ENCODE peak calls at places on chromosomes 1 and 21, in ten cellular contexts. M, V, Q, X, R, T, D, Z, U and C are unnamed samples.

GRCh38 chr1:206503591-206504362 is 3.6 kb upstream of the RASSF5 start:
- DNase-seq in U (peak), V (no peak), Q (peak), Z (peak), T (no peak), X (peak), R (peak), M (no peak), D (peak), C (peak)

GRCh38 chr1:184910005-184910404 is 64.3 kb downstream of the NIBAN1 start:
- DNase-seq in X (no peak), V (no peak), U (no peak), T (no peak), Z (no peak), R (no peak), M (no peak), Q (no peak), D (no peak), C (no peak)

GRCh38 chr1:66525086-66525485 is 8.9 kb upstream of the SGIP1 start:
- DNase-seq in V (no peak), Z (no peak), R (no peak), U (no peak), T (no peak), D (no peak), Q (no peak), X (no peak), M (no peak), C (no peak)

GRCh38 chr1:54805981-54806381 is 4.9 kb upstream of the TTC22 start:
- DNase-seq in X (no peak), D (no peak), Z (no peak), Q (no peak), M (peak), U (no peak), R (no peak), T (no peak), V (no peak), C (no peak)

GRCh38 chr1:166165661-166166399 is 971 bp downstream of the FAM78B start:
- DNase-seq in U (no peak), V (no peak), X (no peak), M (peak), Q (peak), D (no peak), Z (no peak), R (peak), T (peak), C (peak)

GRCh38 chr1:114314576-114314975 is 160.9 kb upstream of the SYT6 start:
- DNase-seq in T (no peak), M (no peak), V (no peak), R (no peak), Z (no peak), U (no peak), Q (no peak), X (no peak), D (no peak), C (no peak)

GRCh38 chr1:160818207-160818935 is 22.4 kb downstream of the LY9 start:
- DNase-seq in R (no peak), M (no peak), D (no peak), X (no peak), U (no peak), T (no peak), Q (no peak), V (no peak), Z (peak), C (no peak)

GRCh38 chr1:32919811-32920733 is 18.9 kb upstream of the TMEM54 start:
- DNase-seq in V (no peak), Q (no peak), M (no peak), X (no peak), T (no peak), Z (peak), D (peak), R (peak), U (no peak), C (peak)

GRCh38 chr1:166300767-166301166 is 134.0 kb upstream of the FAM78B start:
- DNase-seq in R (no peak), M (no peak), Z (no peak), Q (no peak), X (no peak), V (no peak), U (no peak), D (no peak), T (no peak), C (no peak)

GRCh38 chr1:18256318-18257235 is 149.0 kb downstream of the IGSF21 start:
- DNase-seq in U (peak), X (peak), Z (peak), T (peak), Q (no peak), R (peak), V (peak), D (no peak), M (peak), C (peak)

GRCh38 chr1:27345272-27345671 is 3.5 kb downstream of the SYTL1 start:
- DNase-seq in U (no peak), D (no peak), X (no peak), Z (no peak), T (no peak), V (no peak), M (peak), Q (no peak), R (no peak), C (no peak)

GRCh38 chr1:27342778-27343638 is 1.2 kb downstream of the SYTL1 start:
- DNase-seq in R (no peak), T (peak), U (no peak), M (peak), X (peak), V (no peak), Z (no peak), D (no peak), Q (no peak), C (no peak)

GRCh38 chr1:27343639-27344025 is 1.8 kb downstream of the SYTL1 start:
- DNase-seq in M (peak), T (no peak), U (no peak), R (no peak), Z (no peak), V (no peak), Q (no peak), X (no peak), D (no peak), C (peak)

GRCh38 chr1:27341525-27342252 is at the start of gene SYTL1:
- DNase-seq in R (peak), T (peak), D (peak), U (no peak), Q (no peak), M (peak), X (peak), V (no peak), Z (peak), C (peak)

GRCh38 chr1:27342391-27342777 is 562 bp downstream of the SYTL1 start:
- DNase-seq in R (no peak), Z (no peak), M (peak), D (no peak), T (peak), X (no peak), U (no peak), Q (no peak), V (no peak), C (no peak)
- H3K4me3 ChIP-seq in R (no peak), Z (no peak), M (no peak), D (peak), T (peak), X (no peak), U (peak), Q (no peak), V (no peak), C (no peak)

GRCh38 chr21:17607684-17608083 is 5.0 kb downstream of the BTG3 start:
- DNase-seq in Z (no peak), D (no peak), X (no peak), T (no peak), V (no peak), R (no peak), M (no peak), U (no peak), Q (no peak), C (no peak)
- H3K4me3 ChIP-seq in Z (no peak), D (no peak), X (no peak), T (no peak), V (no peak), R (no peak), M (no peak), U (no peak), Q (no peak), C (no peak)

DNA sequence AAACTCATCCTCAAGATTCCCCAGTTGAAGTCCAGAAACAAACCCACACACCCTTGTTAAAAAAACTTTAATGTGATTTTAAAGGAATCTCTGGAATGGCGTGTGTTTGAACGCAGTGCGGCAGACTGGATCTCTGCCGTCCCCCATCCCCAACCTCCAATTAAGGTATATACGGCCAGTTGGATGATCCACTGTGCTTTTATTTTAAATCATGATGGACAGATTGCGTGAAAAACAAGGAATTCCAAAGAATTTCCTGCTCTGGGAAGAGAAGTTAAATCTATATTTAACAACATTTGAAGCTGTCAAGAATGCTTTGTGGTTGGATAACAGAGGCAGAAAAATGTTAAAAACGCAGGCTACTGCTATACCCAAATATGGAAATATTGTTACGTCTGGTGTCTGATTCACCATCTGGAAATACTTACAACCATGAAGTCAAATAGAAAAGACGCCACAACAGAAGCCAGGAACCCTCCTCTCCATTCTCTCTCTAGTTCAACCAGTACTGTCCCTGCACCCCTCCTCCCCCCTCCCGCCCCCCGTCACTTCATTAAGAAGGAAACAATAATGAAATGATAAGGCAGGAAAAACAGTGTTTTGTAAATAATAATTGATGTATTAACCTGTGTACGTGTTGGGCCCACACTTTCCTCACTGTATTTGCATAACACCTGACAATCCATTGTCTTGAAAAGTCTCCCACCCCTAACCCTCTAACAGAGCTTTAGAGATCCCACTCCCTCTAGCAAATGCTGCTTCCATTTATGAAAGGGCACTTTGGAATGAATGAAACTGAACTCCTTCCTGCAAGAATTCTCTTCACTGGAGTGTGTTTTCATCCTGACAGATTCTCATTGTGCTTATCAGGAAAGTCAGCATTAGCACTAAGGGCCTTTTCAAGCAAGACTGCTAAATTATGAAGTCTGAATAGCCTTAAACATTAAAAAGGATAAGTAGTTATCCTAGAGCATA is 2.0 kb upstream of the CCN1 start:
- DNase-seq in Q (peak), R (peak), M (no peak), D (peak), T (peak), U (no peak), V (no peak), X (no peak), Z (peak), C (peak)
- H3K4me3 ChIP-seq in Q (peak), R (peak), M (peak), D (peak), T (peak), U (peak), V (peak), X (no peak), Z (peak), C (peak)

DNA sequence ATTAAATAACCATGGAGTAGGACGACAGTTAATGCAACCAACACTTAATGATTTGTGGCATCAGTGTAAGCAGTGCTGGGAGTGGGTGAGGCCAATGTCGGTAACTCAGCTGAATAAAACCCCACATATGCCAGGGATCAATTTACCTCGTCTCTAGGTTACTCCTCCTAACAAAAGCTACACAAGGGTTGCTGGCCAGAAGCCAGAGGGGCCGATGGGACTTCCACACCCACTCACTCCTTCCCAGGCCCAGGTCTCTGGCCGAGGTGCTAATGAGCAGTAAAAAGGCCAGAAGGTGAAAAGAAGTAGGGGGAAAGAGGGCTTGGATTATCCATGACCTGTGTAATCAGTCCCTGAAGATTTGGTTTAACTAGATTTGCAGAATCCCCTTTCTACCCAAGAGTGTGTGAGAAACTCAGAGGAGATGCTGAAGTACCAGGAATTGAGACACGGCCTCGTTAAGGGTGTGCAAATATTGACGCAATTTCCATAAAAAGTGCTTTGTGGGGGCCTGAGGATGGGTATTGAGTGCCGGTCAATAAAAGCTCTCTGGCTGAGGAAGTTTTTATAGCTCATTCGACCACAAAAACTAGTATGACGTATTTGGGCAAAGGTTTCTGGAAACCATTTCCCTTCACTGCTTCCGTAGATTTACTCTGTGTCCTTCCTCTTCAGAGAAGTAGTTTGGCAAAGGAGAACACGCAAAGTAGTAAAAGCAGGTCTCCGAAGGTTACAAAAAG is 145.5 kb downstream of the TBX15 start:
- DNase-seq in Z (no peak), T (no peak), U (no peak), M (peak), R (no peak), X (peak), D (peak), V (no peak), Q (no peak), C (no peak)
- H3K4me3 ChIP-seq in Z (no peak), T (no peak), U (no peak), M (no peak), R (no peak), X (no peak), D (no peak), V (no peak), Q (no peak), C (no peak)

DNA sequence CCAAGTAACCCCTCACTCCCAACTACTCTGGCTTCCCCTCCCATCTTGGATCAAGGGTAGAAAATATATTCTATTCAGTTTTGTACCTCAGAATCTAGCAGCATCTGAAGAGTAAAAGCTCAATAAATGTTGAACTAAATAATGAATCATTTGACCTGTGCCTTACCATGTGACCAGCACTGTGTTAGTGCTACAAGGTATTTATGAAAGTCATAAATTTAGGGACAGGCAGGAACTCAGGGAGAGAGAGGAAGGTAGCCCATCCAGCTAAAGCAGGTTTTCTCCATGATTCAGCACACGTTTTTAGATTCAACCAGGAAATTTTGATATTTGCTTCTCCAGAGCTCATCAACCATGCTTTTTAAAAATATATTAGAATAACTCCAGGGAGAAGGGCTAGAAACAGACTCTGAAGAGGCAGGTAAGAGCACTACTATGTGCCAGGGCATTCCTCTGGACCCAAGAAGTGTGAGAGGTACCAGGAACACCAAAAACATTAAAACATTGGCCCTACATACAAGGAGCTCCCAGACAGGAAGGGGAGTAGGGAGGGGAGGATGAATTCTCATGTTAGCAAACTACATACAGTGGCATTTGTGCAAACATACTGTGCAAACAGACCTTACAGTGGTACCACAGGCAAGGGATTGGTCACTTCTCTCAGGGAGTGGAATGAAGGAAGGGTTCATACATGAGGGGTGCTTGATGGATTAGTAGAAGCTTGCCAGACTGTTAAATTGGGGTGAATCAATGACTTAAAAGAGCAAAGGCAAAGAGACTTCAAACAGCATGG is 64.3 kb downstream of the FYB2 start:
- DNase-seq in Z (no peak), Q (no peak), V (no peak), R (no peak), T (no peak), D (no peak), X (no peak), M (no peak), U (no peak), C (no peak)
- H3K4me3 ChIP-seq in Z (no peak), Q (no peak), V (no peak), R (no peak), T (no peak), D (no peak), X (no peak), M (no peak), U (no peak), C (no peak)

DNA sequence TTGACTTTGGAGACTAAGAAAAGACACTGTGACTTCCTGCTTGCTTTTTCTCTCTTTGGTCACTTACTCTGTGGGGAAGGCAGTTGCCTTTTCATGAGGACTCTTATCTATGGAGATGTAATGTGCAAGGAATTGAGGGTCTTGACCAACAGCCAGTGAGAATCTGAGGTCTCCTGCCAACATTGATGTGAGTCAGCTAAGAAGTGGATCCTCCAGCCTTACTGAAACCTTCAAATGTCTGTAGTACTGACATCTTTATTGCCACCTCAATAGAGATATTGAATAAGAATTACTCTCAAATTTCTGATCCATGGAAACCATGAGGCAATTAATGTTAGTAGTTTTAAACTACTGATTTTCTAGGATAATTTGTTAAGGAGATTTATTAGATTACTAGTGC is 598.4 kb downstream of the ADGRL2 start:
- DNase-seq in M (no peak), Q (no peak), R (peak), Z (peak), T (no peak), X (no peak), V (no peak), U (no peak), D (peak), C (no peak)
- H3K4me3 ChIP-seq in M (no peak), Q (no peak), R (no peak), Z (no peak), T (no peak), X (no peak), V (no peak), U (no peak), D (no peak), C (no peak)

GRCh38 chr1:90724926-90725325 is 7.8 kb upstream of the BARHL2 start:
- DNase-seq in D (no peak), U (no peak), V (no peak), Z (no peak), X (no peak), R (no peak), M (peak), T (peak), Q (no peak), C (no peak)
- H3K4me3 ChIP-seq in D (peak), U (peak), V (peak), Z (no peak), X (no peak), R (no peak), M (peak), T (peak), Q (peak), C (no peak)

GRCh38 chr1:22416555-22417454 is 34.8 kb upstream of the ZBTB40 start:
- DNase-seq in Z (peak), M (peak), U (peak), T (peak), R (peak), D (peak), X (peak), Q (peak), V (peak), C (peak)
- H3K4me3 ChIP-seq in Z (no peak), M (no peak), U (no peak), T (no peak), R (no peak), D (no peak), X (no peak), Q (no peak), V (no peak), C (no peak)

GRCh38 chr1:39047374-39048229 is 21.5 kb downstream of the NDUFS5 start:
- DNase-seq in D (peak), R (peak), U (peak), Z (peak), X (peak), V (peak), Q (peak), T (no peak), M (no peak), C (peak)
- H3K4me3 ChIP-seq in D (no peak), R (no peak), U (no peak), Z (no peak), X (no peak), V (peak), Q (no peak), T (no peak), M (no peak), C (no peak)